ENCODE peak calls at places on chromosomes 5 and 9, in six cellular contexts. J is neuronal stem cell, V is upper lobe of right lung, F is AG10803, H is activated gamma-delta T cell treated with Interleukin-2 at 50 U/mL for 16 hours, S is mucosa of gallbladder. G is an unnamed sample.

GRCh38 chr5:1180096-1180495 is 21.3 kb upstream of the SLC6A19 start:
- DNase-seq in J (no peak), H (no peak), V (no peak), F (no peak), S (no peak), G (no peak)

GRCh38 chr9:120755044-120755443 is 38.2 kb downstream of the FBXW2 start:
- DNase-seq in F (no peak), V (no peak), H (no peak), J (no peak), S (no peak), G (no peak)

GRCh38 chr9:121326130-121326838 is 43.8 kb downstream of the STOM start:
- DNase-seq in V (no peak), S (peak), H (no peak), J (peak), F (peak), G (no peak)

GRCh38 chr5:149448831-149449714 is 70.0 kb upstream of the IL17B start:
- DNase-seq in S (no peak), V (no peak), F (no peak), H (no peak), J (no peak), G (no peak)

GRCh38 chr5:166795756-166796155 is 1495.7 kb upstream of the WWC1 start:
- DNase-seq in F (no peak), J (no peak), H (no peak), S (no peak), V (no peak), G (no peak)

GRCh38 chr5:155629597-155629996 is 616.0 kb downstream of the KIF4B start:
- DNase-seq in F (no peak), V (no peak), J (no peak), H (no peak), S (no peak), G (no peak)

GRCh38 chr5:138186002-138186447 is 7.1 kb downstream of the KIF20A start:
- DNase-seq in J (no peak), F (no peak), V (no peak), H (no peak), S (no peak), G (no peak)

GRCh38 chr5:141858084-141858765 is 20.0 kb downstream of the PCDH1 start:
- DNase-seq in V (no peak), H (no peak), F (no peak), J (no peak), S (no peak), G (no peak)

GRCh38 chr5:37847978-37848425 is 8.2 kb upstream of the GDNF start:
- DNase-seq in H (no peak), J (no peak), V (no peak), S (no peak), F (peak), G (no peak)

GRCh38 chr5:178114325-178115135 is 1.2 kb downstream of the N4BP3 start:
- DNase-seq in H (peak), V (no peak), S (no peak), F (no peak), J (peak), G (no peak)

GRCh38 chr5:172411423-172412111 is 42.8 kb downstream of the SH3PXD2B start:
- DNase-seq in V (no peak), H (no peak), S (no peak), F (peak), J (no peak), G (no peak)

GRCh38 chr9:93509084-93509483 is 55.7 kb upstream of the FAM120AOS start:
- DNase-seq in F (no peak), J (no peak), H (no peak), V (peak), S (no peak), G (no peak)